ENCODE peak calls at places on chromosomes 5 and 9, in eight cellular contexts. I is fibroblast of pulmonary artery, C is foreskin fibroblast, W is left lung, X is ovary, J is lung, B is transverse colon, S is upper lobe of right lung. Z is an unnamed sample.
A peak's percentile ranks its signal among the peaks of the same experiment; 100 is the strongest.

GRCh38 chr5:132760601-132761317 is 13.5 kb downstream of the CCNI2 start:
- DNase-seq in I (no peak), C (no peak), W (no peak), X (no peak), J (no peak), B (peak; percentile 5), S (no peak), Z (no peak)

GRCh38 chr9:23783509-23783908 is 42.5 kb downstream of the ELAVL2 start:
- DNase-seq in I (no peak), C (no peak), W (no peak), X (no peak), J (no peak), B (no peak), S (no peak), Z (no peak)

GRCh38 chr5:35117960-35118359 is 70.2 kb upstream of the AGXT2 start:
- DNase-seq in I (peak; percentile 82), C (peak; percentile 37), W (no peak), X (no peak), J (no peak), B (no peak), S (no peak), Z (peak; percentile 46)

GRCh38 chr5:131068893-131069643 is 96.0 kb downstream of the HINT1 start:
- DNase-seq in I (no peak), C (peak; percentile 2), W (no peak), X (no peak), J (no peak), B (peak; percentile 12), S (no peak), Z (no peak)

GRCh38 chr5:89120719-89121118 is 237.7 kb upstream of the MEF2C start:
- DNase-seq in I (peak; percentile 13), C (peak; percentile 47), W (no peak), X (no peak), J (peak; percentile 36), B (peak; percentile 11), S (no peak), Z (no peak)

GRCh38 chr5:82147860-82148573 is 130.1 kb downstream of the RPS23 start:
- DNase-seq in I (peak; percentile 91), C (peak; percentile 94), W (no peak), X (no peak), J (no peak), B (no peak), S (no peak), Z (no peak)

GRCh38 chr9:137293482-137294090 is 8.5 kb downstream of the NRARP start:
- DNase-seq in I (no peak), C (no peak), W (no peak), X (no peak), J (no peak), B (peak; percentile 87), S (peak; percentile 54), Z (no peak)

GRCh38 chr5:174533771-174534221 is 190.6 kb upstream of the MSX2 start:
- DNase-seq in I (peak; percentile 70), C (peak; percentile 64), W (no peak), X (no peak), J (no peak), B (no peak), S (no peak), Z (peak; percentile 24)

GRCh38 chr9:131107760-131108159 is 11.4 kb downstream of the AIF1L start:
- DNase-seq in I (no peak), C (no peak), W (no peak), X (no peak), J (no peak), B (no peak), S (no peak), Z (no peak)

GRCh38 chr5:175235251-175235963 is 208.6 kb downstream of the DRD1 start:
- DNase-seq in I (no peak), C (no peak), W (no peak), X (no peak), J (no peak), B (no peak), S (no peak), Z (no peak)

GRCh38 chr5:168971100-168971499 is 329.8 kb downstream of the SLIT3 start:
- DNase-seq in I (no peak), C (no peak), W (no peak), X (no peak), J (no peak), B (no peak), S (no peak), Z (no peak)

GRCh38 chr5:123099514-123100151 is 10.6 kb downstream of the PRDM6 start:
- DNase-seq in I (no peak), C (peak; percentile 33), W (peak; percentile 82), X (no peak), J (no peak), B (no peak), S (peak; percentile 70), Z (no peak)

GRCh38 chr9:107235765-107236442 is 47.2 kb upstream of the RAD23B start:
- DNase-seq in I (no peak), C (no peak), W (no peak), X (no peak), J (no peak), B (no peak), S (no peak), Z (no peak)

DNA sequence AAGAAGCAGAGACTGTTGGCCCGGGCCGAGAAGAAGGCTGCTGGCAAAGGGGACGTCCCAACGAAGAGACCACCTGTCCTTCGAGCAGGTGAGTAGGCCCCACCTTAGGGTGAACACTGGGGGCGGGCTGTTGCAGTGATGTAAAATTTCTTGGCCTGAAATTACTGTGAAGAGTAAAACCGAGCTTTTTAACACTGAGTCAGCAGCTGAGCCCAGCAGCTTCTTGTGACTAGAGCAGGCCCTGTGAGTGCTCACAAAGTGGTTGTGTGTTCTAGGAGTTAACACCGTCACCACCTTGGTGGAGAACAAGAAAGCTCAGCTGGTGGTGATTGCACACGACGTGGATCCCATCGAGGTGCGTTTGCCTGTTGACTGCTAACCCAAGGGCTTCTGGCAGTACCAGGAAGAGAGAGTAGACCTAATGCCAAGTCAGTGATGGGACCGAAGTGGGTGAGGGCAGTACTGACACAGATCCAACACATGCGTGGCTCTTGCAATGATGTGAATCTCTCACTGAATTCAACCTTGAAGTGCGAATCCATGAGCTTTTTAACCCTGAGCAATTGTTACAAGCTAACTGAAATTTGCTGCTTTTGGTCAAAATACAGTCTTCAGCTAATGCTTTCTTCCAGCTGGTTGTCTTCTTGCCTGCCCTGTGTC is 2.1 kb downstream of the RPL7A start:
- DNase-seq in I (no peak), C (no peak), W (peak; percentile 13), X (no peak), J (no peak), B (no peak), S (no peak), Z (no peak)
- H3K4me3 ChIP-seq in I (peak overlapping the region; percentile 100), C (peak overlapping the region; percentile 98), W (peak overlapping the region; percentile 93), X (no peak overlapping the region), J (no peak overlapping the region), B (no peak overlapping the region), S (no peak overlapping the region), Z (peak overlapping the region; percentile 25)

DNA sequence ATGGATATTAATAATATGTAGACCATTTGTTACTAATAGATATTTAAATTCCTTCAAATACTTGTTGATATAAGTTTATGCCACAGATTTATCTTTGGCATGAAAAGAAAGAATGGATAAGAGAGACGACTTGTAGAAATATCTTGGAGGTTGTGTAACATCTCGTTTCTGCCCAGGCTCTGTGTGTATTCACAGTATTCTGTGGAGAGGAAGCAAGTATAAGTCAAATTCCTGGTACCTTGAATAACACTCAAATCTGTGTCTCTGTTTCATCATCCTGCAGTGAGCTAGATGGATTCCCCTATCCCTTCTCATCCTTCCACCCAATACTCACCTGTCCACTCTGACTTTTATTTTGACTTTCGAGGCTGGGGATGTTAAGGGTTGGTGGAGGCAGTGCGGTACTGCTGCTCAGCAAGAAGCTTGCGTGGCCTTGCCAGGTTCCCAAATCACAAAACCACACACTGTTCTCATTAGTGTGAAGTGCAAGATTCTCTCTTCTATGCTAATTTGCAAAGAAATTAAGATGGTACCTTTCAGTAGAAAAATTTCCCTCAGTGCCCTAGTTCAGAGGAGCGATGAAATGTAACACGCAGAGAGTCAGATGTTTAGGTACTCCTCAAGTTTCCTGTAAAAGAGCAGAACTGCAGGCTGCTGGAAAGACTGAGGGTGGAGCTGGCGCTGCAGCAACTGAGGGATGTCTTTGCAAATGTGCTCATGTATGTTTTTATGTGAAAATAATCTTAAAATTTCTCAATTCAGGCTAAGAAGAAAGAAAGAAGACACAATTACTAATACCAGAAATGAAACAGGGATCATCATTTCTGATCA is 42.6 kb upstream of the ANKRD18A start:
- DNase-seq in I (peak; percentile 72), C (peak; percentile 44), W (no peak), X (no peak), J (no peak), B (no peak), S (no peak), Z (no peak)
- TF ChIP-seq CTCF in I (peak; percentile 64), C (no peak), W (no peak), X (no peak), J (no peak), B (no peak), S (no peak), Z (peak; percentile 29)

GRCh38 chr5:33275921-33276705 is 164.7 kb upstream of the TARS1 start:
- DNase-seq in I (peak; percentile 15), C (no peak), W (no peak), X (no peak), J (no peak), B (no peak), S (no peak), Z (peak; percentile 84)
- H3K4me3 ChIP-seq in I (no peak overlapping the region), C (no peak overlapping the region), W (no peak overlapping the region), X (no peak overlapping the region), J (no peak overlapping the region), B (no peak overlapping the region), S (no peak overlapping the region), Z (no peak overlapping the region)

GRCh38 chr5:43553381-43553780 is 3.5 kb downstream of the PAIP1 start:
- DNase-seq in I (peak; percentile 24), C (peak; percentile 17), W (no peak), X (no peak), J (no peak), B (no peak), S (no peak), Z (no peak)

GRCh38 chr5:43554497-43554896 is 2.4 kb downstream of the PAIP1 start:
- DNase-seq in I (no peak), C (no peak), W (no peak), X (no peak), J (no peak), B (no peak), S (no peak), Z (no peak)

GRCh38 chr5:43555895-43556606 is 826 bp downstream of the PAIP1 start:
- DNase-seq in I (peak; percentile 33), C (peak; percentile 71), W (peak; percentile 90), X (peak; percentile 55), J (peak; percentile 59), B (peak; percentile 66), S (peak; percentile 86), Z (no peak)

GRCh38 chr5:43560128-43560527 is 3.3 kb upstream of the PAIP1 start:
- DNase-seq in I (peak; percentile 46), C (peak; percentile 93), W (no peak), X (no peak), J (no peak), B (no peak), S (no peak), Z (peak; percentile 49)

DNA sequence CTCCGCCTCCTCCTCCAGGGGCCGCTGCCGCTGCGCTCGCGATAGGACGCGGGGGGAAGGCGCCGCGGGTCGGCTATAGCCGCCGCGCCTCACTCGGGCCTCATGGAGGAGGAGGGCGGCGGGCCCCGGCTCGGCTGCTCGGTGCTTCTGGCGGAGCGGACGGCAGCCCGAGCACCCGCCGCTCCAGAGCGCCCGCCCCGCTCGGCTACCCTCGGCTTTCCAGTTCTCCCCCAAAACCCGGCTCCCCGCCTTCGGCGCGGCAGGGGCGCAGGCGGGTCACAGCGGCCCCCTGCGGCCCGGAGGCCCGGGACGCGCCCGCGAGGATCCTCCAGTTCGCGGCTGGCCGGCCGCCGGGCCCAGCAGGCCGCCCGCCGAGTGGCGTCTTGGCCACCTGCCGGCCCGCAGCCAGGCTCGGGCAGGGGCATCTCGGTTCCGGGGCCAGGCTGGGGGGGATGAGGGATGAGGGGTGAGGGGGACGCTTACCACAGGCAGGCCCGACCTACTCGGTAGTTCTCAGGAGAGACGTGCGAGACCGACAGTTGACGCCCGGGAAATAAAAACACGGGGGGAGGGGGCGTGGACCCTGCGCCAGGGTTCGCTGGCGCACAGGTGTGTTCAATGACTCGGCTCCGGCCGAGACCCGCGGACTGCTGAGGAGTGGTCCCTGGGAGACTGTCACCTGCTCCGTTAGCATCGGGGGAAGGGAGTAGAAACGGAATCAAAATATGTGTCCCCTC is at the start of gene PAIP1:
- DNase-seq in I (peak; percentile 89), C (peak; percentile 94), W (peak; percentile 97), X (peak; percentile 76), J (peak; percentile 84), B (peak; percentile 83), S (peak; percentile 94), Z (no peak)
- TF ChIP-seq CTCF in I (peak; percentile 7), C (peak; percentile 36), W (peak; percentile 78), X (peak; percentile 75), J (no peak), B (peak; percentile 57), S (peak; percentile 62), Z (peak; percentile 67)

Z was measured in AG04449.